ENCODE peak calls at places on chromosome 22, in ten cellular contexts. F is stimulated activated CD4-positive, alpha-beta T cell treated with anti-CD3 and anti-CD28 coated beads, Interleukin-1b, Interleukin-23, amount 100 ng/mL, for 24 hours; H is GM03348; B is effector CD8-positive, alpha-beta T cell; I is activated CD4-positive, alpha-beta T cell treated with anti-CD3 and anti-CD28 coated beads for 4 hours; T is OCI-M1; U is NCI-H1694; P is gastrocnemius medialis; X is HCEC 1CT; S is activated T-cell treated with anti-CD3 and anti-CD28 coated beads, Interleukin-2, amount 50 U/mL, for 72 hours. N is an unnamed sample.
A peak's percentile ranks its signal among the peaks of the same experiment; 100 is the strongest.

GRCh38 chr22:36404436-36404835 is 16.7 kb upstream of the MYH9 start:
- DNase-seq in F (no peak), H (no peak), P (no peak), B (no peak), T (no peak), X (no peak), S (no peak), I (no peak), U (no peak), N (no peak)

GRCh38 chr22:27842994-27843431 is 41.5 kb upstream of the MN1 start:
- DNase-seq in I (no peak), X (no peak), H (peak; percentile 69), U (peak; percentile 60), T (no peak), S (no peak), F (no peak), P (no peak), B (no peak), N (no peak)

GRCh38 chr22:36497910-36498669 is 8.8 kb downstream of the FOXRED2 start:
- DNase-seq in B (no peak), I (no peak), F (no peak), H (no peak), S (no peak), U (no peak), P (no peak), X (peak; percentile 21), T (no peak), N (no peak)

GRCh38 chr22:37449281-37449680 is 22.0 kb upstream of the ELFN2 start:
- DNase-seq in I (no peak), T (no peak), F (no peak), X (no peak), B (no peak), P (no peak), S (no peak), H (no peak), U (no peak), N (no peak)

GRCh38 chr22:38864361-38865191 is 7.4 kb downstream of the CBX6 start:
- DNase-seq in X (no peak), T (no peak), U (no peak), I (no peak), B (no peak), H (no peak), F (no peak), P (no peak), S (no peak), N (no peak)

GRCh38 chr22:19607198-19608113 is 83.2 kb upstream of the CLDN5 start:
- DNase-seq in U (no peak), X (no peak), F (no peak), H (no peak), T (no peak), P (peak; percentile 27), I (peak; percentile 27), B (no peak), S (peak; percentile 42), N (no peak)

GRCh38 chr22:31346255-31346732 is at the start of gene PATZ1:
- DNase-seq in H (peak; percentile 85), I (peak; percentile 72), F (peak; percentile 52), X (peak; percentile 75), T (peak; percentile 84), S (no peak), B (peak; percentile 75), P (peak; percentile 36), U (peak; percentile 75), N (no peak)

GRCh38 chr22:17476838-17477237 is 86.5 kb upstream of the SLC25A18 start:
- DNase-seq in T (peak; percentile 43), P (no peak), H (no peak), B (no peak), U (no peak), I (no peak), F (no peak), X (no peak), S (no peak), N (no peak)

GRCh38 chr22:24407278-24407665 is 20.1 kb upstream of the ADORA2A start:
- DNase-seq in H (no peak), P (no peak), F (no peak), I (no peak), T (no peak), X (no peak), S (no peak), U (no peak), B (no peak), N (no peak)

GRCh38 chr22:44003776-44004460 is 20.2 kb upstream of the PARVB start:
- DNase-seq in P (no peak), X (no peak), F (no peak), B (no peak), S (no peak), I (no peak), U (no peak), H (no peak), T (no peak), N (no peak)

GRCh38 chr22:38844661-38845367 is 986 bp upstream of the NPTXR start:
- DNase-seq in F (no peak), U (no peak), T (no peak), H (no peak), P (no peak), I (no peak), S (no peak), X (no peak), B (no peak), N (no peak)

GRCh38 chr22:17162731-17163130 is 3.7 kb upstream of the HDHD5 start:
- DNase-seq in H (no peak), P (no peak), I (no peak), T (no peak), U (no peak), B (no peak), F (no peak), X (no peak), S (no peak), N (no peak)

GRCh38 chr22:47381240-47381639 is 618.8 kb downstream of the TBC1D22A start:
- DNase-seq in F (no peak), P (no peak), U (no peak), H (no peak), S (no peak), T (no peak), I (no peak), X (no peak), B (no peak), N (no peak)

GRCh38 chr22:50018608-50019291 is 6.2 kb upstream of the IL17REL start:
- DNase-seq in X (no peak), P (no peak), H (no peak), B (no peak), U (no peak), I (no peak), S (peak; percentile 54), T (no peak), F (no peak), N (no peak)

GRCh38 chr22:50569896-50570535 is 7.3 kb upstream of the SYCE3 start:
- DNase-seq in H (no peak), P (no peak), I (no peak), X (no peak), F (no peak), S (no peak), T (no peak), B (no peak), U (no peak), N (no peak)

GRCh38 chr22:24938741-24939341 is 7.7 kb downstream of the LHFPL7 start:
- DNase-seq in X (peak; percentile 11), U (peak; percentile 37), I (peak; percentile 28), S (peak; percentile 41), T (peak; percentile 73), F (no peak), H (peak; percentile 76), P (no peak), B (no peak), N (peak; percentile 58)

GRCh38 chr22:50271519-50271970 is 1.4 kb upstream of the MAPK11 start:
- DNase-seq in I (peak; percentile 53), U (peak; percentile 65), T (peak; percentile 82), X (peak; percentile 34), S (peak; percentile 78), P (no peak), F (peak; percentile 40), H (peak; percentile 89), B (peak; percentile 12), N (peak; percentile 88)

GRCh38 chr22:25420925-25421904 is 143.3 kb upstream of the GRK3 start:
- DNase-seq in T (peak; percentile 58), X (no peak), P (no peak), I (no peak), F (no peak), S (no peak), H (no peak), B (no peak), U (no peak), N (no peak)

GRCh38 chr22:34798605-34799004 is 267.4 kb upstream of the ISX start:
- DNase-seq in F (no peak), I (no peak), U (no peak), X (no peak), S (no peak), P (no peak), B (no peak), T (no peak), H (no peak), N (no peak)

GRCh38 chr22:27419473-27419872 is 382.1 kb downstream of the MN1 start:
- DNase-seq in B (no peak), P (no peak), T (no peak), U (no peak), F (no peak), H (no peak), I (no peak), S (no peak), X (no peak), N (no peak)

GRCh38 chr22:40855960-40856512 is 403 bp downstream of the ST13 start:
- DNase-seq in H (peak; percentile 45), F (no peak), P (peak; percentile 5), X (peak; percentile 19), U (peak; percentile 2), S (no peak), T (peak; percentile 70), B (peak; percentile 31), I (no peak), N (no peak)

GRCh38 chr22:31104869-31105268 is 2.5 kb downstream of the SELENOM start:
- DNase-seq in F (no peak), H (no peak), P (no peak), T (no peak), S (no peak), B (no peak), X (no peak), I (no peak), U (no peak), N (peak; percentile 89)